ENCODE peak calls at places on chromosomes 16 and 17, in six cellular contexts. One of them, this sample, is unnamed.

GRCh38 chr17:58319181-58320162 is 9.1 kb downstream of the TSPOAP1 start:
- DNase-seq in left ventricle myocardium inferior: peak; percentile 5
- DNase-seq in transverse colon: no peak
- DNase-seq in PC-9: no peak
- DNase-seq in pancreas: no peak
- DNase-seq in neural progenitor cell: no peak
- DNase-seq in this sample: no peak

GRCh38 chr16:86714166-86714565 is 135.8 kb downstream of the FOXL1 start:
- DNase-seq in left ventricle myocardium inferior: no peak
- DNase-seq in transverse colon: no peak
- DNase-seq in PC-9: no peak
- DNase-seq in pancreas: no peak
- DNase-seq in neural progenitor cell: peak; percentile 72
- DNase-seq in this sample: no peak

GRCh38 chr16:53689636-53690035 is 14.0 kb downstream of the RPGRIP1L start:
- DNase-seq in left ventricle myocardium inferior: no peak
- DNase-seq in transverse colon: no peak
- DNase-seq in PC-9: no peak
- DNase-seq in pancreas: no peak
- DNase-seq in neural progenitor cell: no peak
- DNase-seq in this sample: no peak

GRCh38 chr16:70740174-70740918 is 54.5 kb upstream of the MTSS2 start:
- DNase-seq in left ventricle myocardium inferior: no peak
- DNase-seq in transverse colon: no peak
- DNase-seq in PC-9: no peak
- DNase-seq in pancreas: no peak
- DNase-seq in neural progenitor cell: no peak
- DNase-seq in this sample: no peak

GRCh38 chr16:67268136-67268579 is 11.2 kb upstream of the PLEKHG4 start:
- DNase-seq in left ventricle myocardium inferior: peak; percentile 48
- DNase-seq in transverse colon: no peak
- DNase-seq in PC-9: peak; percentile 83
- DNase-seq in pancreas: no peak
- DNase-seq in neural progenitor cell: no peak
- DNase-seq in this sample: peak; percentile 90

GRCh38 chr16:88693420-88694177 is 7.3 kb upstream of the SNAI3 start:
- DNase-seq in left ventricle myocardium inferior: no peak
- DNase-seq in transverse colon: no peak
- DNase-seq in PC-9: no peak
- DNase-seq in pancreas: no peak
- DNase-seq in neural progenitor cell: no peak
- DNase-seq in this sample: no peak

GRCh38 chr17:7914771-7915610 is 1.1 kb downstream of the RNF227 start:
- DNase-seq in left ventricle myocardium inferior: peak; percentile 21
- DNase-seq in transverse colon: peak; percentile 29
- DNase-seq in PC-9: no peak
- DNase-seq in pancreas: peak; percentile 57
- DNase-seq in neural progenitor cell: no peak
- DNase-seq in this sample: peak; percentile 37

GRCh38 chr17:66115246-66115645 is 76.7 kb downstream of the CEP112 start:
- DNase-seq in left ventricle myocardium inferior: no peak
- DNase-seq in transverse colon: no peak
- DNase-seq in PC-9: no peak
- DNase-seq in pancreas: no peak
- DNase-seq in neural progenitor cell: no peak
- DNase-seq in this sample: no peak

GRCh38 chr16:70520612-70521297 is 2.6 kb downstream of the COG4 start:
- DNase-seq in left ventricle myocardium inferior: no peak
- DNase-seq in transverse colon: no peak
- DNase-seq in PC-9: no peak
- DNase-seq in pancreas: no peak
- DNase-seq in neural progenitor cell: no peak
- DNase-seq in this sample: peak; percentile 45

GRCh38 chr17:27533874-27534815 is 77.9 kb downstream of the KSR1 start:
- DNase-seq in left ventricle myocardium inferior: no peak
- DNase-seq in transverse colon: peak; percentile 33
- DNase-seq in PC-9: peak; percentile 34
- DNase-seq in pancreas: no peak
- DNase-seq in neural progenitor cell: peak; percentile 54
- DNase-seq in this sample: peak; percentile 91

GRCh38 chr17:35087731-35088646 is 24.5 kb upstream of the RFFL start:
- DNase-seq in left ventricle myocardium inferior: peak; percentile 46
- DNase-seq in transverse colon: peak; percentile 72
- DNase-seq in PC-9: peak; percentile 31
- DNase-seq in pancreas: peak; percentile 46
- DNase-seq in neural progenitor cell: no peak
- DNase-seq in this sample: peak; percentile 53

GRCh38 chr17:15659663-15660062 is 24.4 kb downstream of the TRIM16 start:
- DNase-seq in left ventricle myocardium inferior: no peak
- DNase-seq in transverse colon: no peak
- DNase-seq in PC-9: peak; percentile 97
- DNase-seq in pancreas: peak; percentile 79
- DNase-seq in neural progenitor cell: no peak
- DNase-seq in this sample: no peak

GRCh38 chr16:57807968-57808528 is 5.8 kb upstream of the KIFC3 start:
- DNase-seq in left ventricle myocardium inferior: peak; percentile 82
- DNase-seq in transverse colon: peak; percentile 87
- DNase-seq in PC-9: peak; percentile 78
- DNase-seq in pancreas: peak; percentile 88
- DNase-seq in neural progenitor cell: peak; percentile 79
- DNase-seq in this sample: peak; percentile 87

GRCh38 chr16:3115561-3115960 is 3.2 kb downstream of the ZNF205 start:
- DNase-seq in left ventricle myocardium inferior: no peak
- DNase-seq in transverse colon: no peak
- DNase-seq in PC-9: no peak
- DNase-seq in pancreas: no peak
- DNase-seq in neural progenitor cell: no peak
- DNase-seq in this sample: no peak

GRCh38 chr16:59634951-59635350 is 900.8 kb upstream of the GOT2 start:
- DNase-seq in left ventricle myocardium inferior: no peak
- DNase-seq in transverse colon: no peak
- DNase-seq in PC-9: no peak
- DNase-seq in pancreas: no peak
- DNase-seq in neural progenitor cell: no peak
- DNase-seq in this sample: peak; percentile 28

GRCh38 chr16:81779540-81780320 is 639 bp downstream of the PLCG2 start:
- DNase-seq in left ventricle myocardium inferior: peak; percentile 39
- DNase-seq in transverse colon: peak; percentile 50
- DNase-seq in PC-9: peak; percentile 29
- DNase-seq in pancreas: peak; percentile 26
- DNase-seq in neural progenitor cell: peak; percentile 33
- DNase-seq in this sample: no peak

GRCh38 chr16:30874244-30874820 is 19.5 kb downstream of the BCL7C start:
- DNase-seq in left ventricle myocardium inferior: no peak
- DNase-seq in transverse colon: peak; percentile 20
- DNase-seq in PC-9: no peak
- DNase-seq in pancreas: no peak
- DNase-seq in neural progenitor cell: no peak
- DNase-seq in this sample: no peak

GRCh38 chr17:28726912-28727726 is 1.1 kb upstream of the TLCD1 start:
- DNase-seq in left ventricle myocardium inferior: peak; percentile 91
- DNase-seq in transverse colon: peak; percentile 96
- DNase-seq in PC-9: peak; percentile 96
- DNase-seq in pancreas: peak; percentile 95
- DNase-seq in neural progenitor cell: peak; percentile 98
- DNase-seq in this sample: peak; percentile 97

GRCh38 chr17:45296003-45296832 is 20.6 kb downstream of the MAP3K14 start:
- DNase-seq in left ventricle myocardium inferior: peak; percentile 37
- DNase-seq in transverse colon: peak; percentile 68
- DNase-seq in PC-9: no peak
- DNase-seq in pancreas: no peak
- DNase-seq in neural progenitor cell: no peak
- DNase-seq in this sample: no peak

GRCh38 chr16:56625140-56625942 is at the start of gene MT1E:
- DNase-seq in left ventricle myocardium inferior: peak; percentile 88
- DNase-seq in transverse colon: peak; percentile 83
- DNase-seq in PC-9: no peak
- DNase-seq in pancreas: peak; percentile 88
- DNase-seq in neural progenitor cell: peak; percentile 71
- DNase-seq in this sample: peak; percentile 80

GRCh38 chr16:65833171-65833871 is 533.2 kb upstream of the CDH5 start:
- DNase-seq in left ventricle myocardium inferior: no peak
- DNase-seq in transverse colon: no peak
- DNase-seq in PC-9: no peak
- DNase-seq in pancreas: no peak
- DNase-seq in neural progenitor cell: no peak
- DNase-seq in this sample: peak; percentile 25

GRCh38 chr16:4611337-4612023 is 3.2 kb downstream of the UBALD1 start:
- DNase-seq in left ventricle myocardium inferior: no peak
- DNase-seq in transverse colon: peak; percentile 32
- DNase-seq in PC-9: no peak
- DNase-seq in pancreas: no peak
- DNase-seq in neural progenitor cell: no peak
- DNase-seq in this sample: no peak

GRCh38 chr16:9286930-9287329 is 195.5 kb downstream of the HAPSTR1 start:
- DNase-seq in left ventricle myocardium inferior: no peak
- DNase-seq in transverse colon: peak; percentile 85
- DNase-seq in PC-9: no peak
- DNase-seq in pancreas: no peak
- DNase-seq in neural progenitor cell: no peak
- DNase-seq in this sample: no peak

GRCh38 chr17:58630883-58631522 is 60.8 kb downstream of the TEX14 start:
- DNase-seq in left ventricle myocardium inferior: no peak
- DNase-seq in transverse colon: peak; percentile 68
- DNase-seq in PC-9: peak; percentile 16
- DNase-seq in pancreas: peak; percentile 37
- DNase-seq in neural progenitor cell: peak; percentile 70
- DNase-seq in this sample: no peak

GRCh38 chr17:29069526-29070041 is 26.6 kb downstream of the PIPOX start:
- DNase-seq in left ventricle myocardium inferior: no peak
- DNase-seq in transverse colon: no peak
- DNase-seq in PC-9: no peak
- DNase-seq in pancreas: no peak
- DNase-seq in neural progenitor cell: no peak
- DNase-seq in this sample: no peak

GRCh38 chr17:77286641-77287431 is 146.1 kb downstream of the SEC14L1 start:
- DNase-seq in left ventricle myocardium inferior: peak; percentile 43
- DNase-seq in transverse colon: peak; percentile 88
- DNase-seq in PC-9: peak; percentile 87
- DNase-seq in pancreas: peak; percentile 81
- DNase-seq in neural progenitor cell: no peak
- DNase-seq in this sample: peak; percentile 59

GRCh38 chr17:49364119-49364518 is 2.1 kb upstream of the ZNF652 start:
- DNase-seq in left ventricle myocardium inferior: no peak
- DNase-seq in transverse colon: no peak
- DNase-seq in PC-9: no peak
- DNase-seq in pancreas: no peak
- DNase-seq in neural progenitor cell: no peak
- DNase-seq in this sample: no peak
- TF ChIP-seq CTCF in left ventricle myocardium inferior: no peak
- TF ChIP-seq CTCF in transverse colon: no peak
- TF ChIP-seq CTCF in PC-9: no peak
- TF ChIP-seq CTCF in pancreas: no peak
- TF ChIP-seq CTCF in neural progenitor cell: no peak
- TF ChIP-seq CTCF in this sample: peak; percentile 14

DNA sequence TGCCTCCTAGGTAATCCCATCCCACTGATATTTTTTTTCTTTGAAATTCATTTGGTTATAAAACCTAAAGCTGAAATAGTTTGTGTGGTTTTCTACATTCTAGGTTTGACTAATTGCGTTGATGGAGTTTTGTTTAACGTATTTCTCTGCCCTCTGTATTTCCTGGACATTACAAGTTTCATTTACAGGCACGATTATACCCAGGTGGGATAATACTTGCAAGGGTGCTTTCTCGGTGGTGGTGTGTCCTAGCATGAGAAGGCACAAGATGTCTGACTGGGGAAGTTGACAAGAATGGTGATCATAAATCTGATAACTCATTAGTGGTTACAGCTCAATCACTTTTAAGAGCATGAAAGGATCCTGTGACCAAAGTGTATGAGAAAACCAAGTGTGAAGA is 45.0 kb downstream of the DYNLRB2 start:
- DNase-seq in left ventricle myocardium inferior: no peak
- DNase-seq in transverse colon: no peak
- DNase-seq in PC-9: no peak
- DNase-seq in pancreas: no peak
- DNase-seq in neural progenitor cell: no peak
- DNase-seq in this sample: no peak
- H3K4me3 ChIP-seq in left ventricle myocardium inferior: no peak overlapping the region
- H3K4me3 ChIP-seq in transverse colon: no peak overlapping the region
- H3K4me3 ChIP-seq in PC-9: no peak overlapping the region
- H3K4me3 ChIP-seq in pancreas: no peak overlapping the region
- H3K4me3 ChIP-seq in neural progenitor cell: no peak overlapping the region
- H3K4me3 ChIP-seq in this sample: no peak overlapping the region

DNA sequence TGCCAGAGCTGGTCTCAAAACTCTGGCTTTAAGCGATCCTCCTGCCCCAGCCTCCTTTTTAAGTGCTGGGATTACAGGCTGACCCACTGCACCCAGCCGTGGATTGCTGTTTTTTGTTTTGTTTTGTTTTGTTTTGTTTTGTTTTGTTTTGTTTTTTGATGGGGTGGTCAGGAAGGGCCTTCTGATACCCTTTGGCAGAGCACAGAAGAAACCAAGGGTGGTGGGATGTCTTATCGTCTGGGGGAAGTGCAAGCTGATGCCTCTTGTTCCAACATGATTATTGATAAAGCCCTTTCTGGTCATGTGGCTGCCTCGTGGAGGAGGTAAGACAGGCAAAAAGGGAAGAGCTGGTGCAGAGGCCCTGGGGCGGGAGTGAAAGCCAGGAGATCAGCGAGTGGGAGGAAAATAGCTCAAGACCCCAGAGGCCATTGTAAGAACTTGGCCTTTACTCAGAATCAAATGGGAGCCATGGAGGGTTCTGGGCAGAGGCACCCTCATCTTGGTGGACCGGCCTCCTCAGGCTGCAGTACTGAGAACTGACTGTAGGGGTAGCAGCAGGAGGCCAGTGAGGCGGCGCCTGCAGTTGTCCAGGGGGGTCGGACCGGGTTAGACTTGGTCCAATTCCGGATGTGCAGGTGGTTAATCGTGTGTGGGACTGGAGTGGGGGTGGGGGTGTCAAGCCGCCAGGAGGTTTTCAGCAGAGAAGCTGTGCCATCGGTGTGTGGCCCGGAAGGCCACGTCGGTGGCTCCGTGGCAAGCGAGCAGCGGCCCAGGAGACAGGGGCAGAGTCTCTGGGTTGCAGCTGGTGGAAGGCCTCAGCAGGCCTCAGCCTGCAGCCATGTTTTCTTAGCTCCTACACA is 84.4 kb upstream of the GSE1 start:
- DNase-seq in left ventricle myocardium inferior: no peak
- DNase-seq in transverse colon: no peak
- DNase-seq in PC-9: no peak
- DNase-seq in pancreas: no peak
- DNase-seq in neural progenitor cell: no peak
- DNase-seq in this sample: no peak
- TF ChIP-seq CTCF in left ventricle myocardium inferior: peak; percentile 59
- TF ChIP-seq CTCF in transverse colon: peak; percentile 52
- TF ChIP-seq CTCF in PC-9: peak; percentile 60
- TF ChIP-seq CTCF in pancreas: peak; percentile 18
- TF ChIP-seq CTCF in neural progenitor cell: peak; percentile 43
- TF ChIP-seq CTCF in this sample: peak; percentile 57

DNA sequence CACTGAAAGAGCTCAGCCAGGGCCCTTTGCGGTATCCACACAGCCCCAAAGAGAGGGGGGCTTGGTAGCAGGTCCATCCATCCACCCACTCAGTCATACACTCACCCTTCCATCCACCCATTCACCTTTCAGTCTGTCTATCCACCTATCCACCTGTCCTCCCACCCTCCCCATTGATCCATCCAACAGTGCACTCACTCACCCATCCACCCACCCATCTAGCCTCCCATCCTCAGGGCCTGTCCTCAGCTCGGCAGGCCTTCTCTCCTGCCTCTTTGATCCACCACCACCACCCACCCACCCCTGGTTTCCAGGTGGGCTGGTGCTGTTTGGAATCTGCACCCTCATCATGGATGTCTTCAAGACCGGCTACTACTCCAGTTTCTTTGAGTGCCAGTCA is 1.2 kb downstream of the OTOP2 start:
- DNase-seq in left ventricle myocardium inferior: no peak
- DNase-seq in transverse colon: no peak
- DNase-seq in PC-9: no peak
- DNase-seq in pancreas: no peak
- DNase-seq in neural progenitor cell: no peak
- DNase-seq in this sample: no peak
- H3K4me3 ChIP-seq in left ventricle myocardium inferior: no peak overlapping the region
- H3K4me3 ChIP-seq in transverse colon: no peak overlapping the region
- H3K4me3 ChIP-seq in PC-9: no peak overlapping the region
- H3K4me3 ChIP-seq in pancreas: no peak overlapping the region
- H3K4me3 ChIP-seq in neural progenitor cell: no peak overlapping the region
- H3K4me3 ChIP-seq in this sample: no peak overlapping the region

This sample was measured in astrocyte of the spinal cord.